ENCODE peak calls at places on chromosomes 16 and 17, in four cellular contexts. O is epithelial cell of esophagus; N is effector memory CD8-positive, alpha-beta T cell; W is AG04450. S is an unnamed sample.

GRCh38 chr16:58032710-58033293 is 7.2 kb downstream of the MMP15 start:
- DNase-seq in O (no peak), N (no peak), W (no peak), S (no peak)

GRCh38 chr17:81158688-81159590 is 6.4 kb upstream of the PVALEF start:
- DNase-seq in O (no peak), N (no peak), W (no peak), S (no peak)

GRCh38 chr17:39270923-39271322 is 45.2 kb upstream of the STAC2 start:
- DNase-seq in O (peak), N (no peak), W (peak), S (no peak)

GRCh38 chr16:65965632-65966031 is 400.9 kb upstream of the CDH5 start:
- DNase-seq in O (peak), N (no peak), W (no peak), S (no peak)

GRCh38 chr17:67401106-67401505 is 24.0 kb downstream of the PITPNC1 start:
- DNase-seq in O (no peak), N (no peak), W (no peak), S (no peak)

GRCh38 chr17:37339321-37339720 is 36.5 kb upstream of the C17orf78 start:
- DNase-seq in O (no peak), N (no peak), W (no peak), S (no peak)

GRCh38 chr17:69702078-69702477 is 287.6 kb downstream of the MAP2K6 start:
- DNase-seq in O (peak), N (no peak), W (no peak), S (no peak)

GRCh38 chr17:7884581-7885356 is 3.8 kb upstream of the CHD3 start:
- DNase-seq in O (no peak), N (peak), W (no peak), S (no peak)

GRCh38 chr17:70168979-70169706 is at the start of gene KCNJ2:
- DNase-seq in O (peak), N (peak), W (no peak), S (no peak)

GRCh38 chr17:79792984-79793923 is 3.6 kb downstream of the CBX8 start:
- DNase-seq in O (no peak), N (no peak), W (peak), S (no peak)

GRCh38 chr17:40091691-40092397 is 8.5 kb downstream of the NR1D1 start:
- DNase-seq in O (no peak), N (no peak), W (no peak), S (no peak)

GRCh38 chr16:47586121-47586520 is 125.0 kb downstream of the PHKB start:
- DNase-seq in O (no peak), N (no peak), W (no peak), S (no peak)

GRCh38 chr16:57042157-57043111 is 49.9 kb upstream of the CPNE2 start:
- DNase-seq in O (peak), N (peak), W (no peak), S (no peak)

GRCh38 chr16:58011652-58012051 is 10.4 kb downstream of the USB1 start:
- DNase-seq in O (no peak), N (no peak), W (peak), S (no peak)

GRCh38 chr17:80104956-80105375 is 3.6 kb downstream of the GAA start:
- DNase-seq in O (no peak), N (no peak), W (no peak), S (no peak)

GRCh38 chr16:84196727-84197486 is 6.0 kb downstream of the ADAD2 start:
- DNase-seq in O (peak), N (no peak), W (no peak), S (no peak)

GRCh38 chr16:74505011-74505410 is 83.7 kb upstream of the CLEC18B start:
- DNase-seq in O (no peak), N (no peak), W (no peak), S (no peak)

GRCh38 chr17:31931781-31932180 is 5.0 kb upstream of the SUZ12 start:
- DNase-seq in O (peak), N (no peak), W (no peak), S (no peak)

GRCh38 chr16:15451098-15451731 is 16.8 kb downstream of the BMERB1 start:
- DNase-seq in O (no peak), N (no peak), W (no peak), S (no peak)

GRCh38 chr17:34365340-34365739 is 2.3 kb upstream of the CCL1 start:
- DNase-seq in O (no peak), N (no peak), W (no peak), S (no peak)

GRCh38 chr17:65362826-65363225 is 198.6 kb downstream of the AXIN2 start:
- DNase-seq in O (peak), N (no peak), W (no peak), S (no peak)

GRCh38 chr17:63800783-63801182 is 26.4 kb upstream of the PSMC5 start:
- DNase-seq in O (no peak), N (no peak), W (no peak), S (no peak)

GRCh38 chr17:76834889-76835288 is 33.3 kb upstream of the MGAT5B start:
- DNase-seq in O (no peak), N (no peak), W (no peak), S (no peak)

GRCh38 chr17:62791235-62792121 is 16.6 kb downstream of the MARCHF10 start:
- DNase-seq in O (peak), N (no peak), W (peak), S (no peak)

GRCh38 chr16:56369202-56369601 is 56.1 kb downstream of the AMFR start:
- DNase-seq in O (no peak), N (no peak), W (no peak), S (no peak)

GRCh38 chr17:2684549-2684948 is 27.0 kb downstream of the CLUH start:
- DNase-seq in O (no peak), N (no peak), W (no peak), S (no peak)